ENCODE peak calls at places on chromosomes 3 and 15, in five cellular contexts. One of them, this sample, is unnamed.

GRCh38 chr15:28984421-28985375 is 98.9 kb downstream of the APBA2 start:
- DNase-seq in Peyer's patch: no peak
- DNase-seq in GM06990: no peak
- DNase-seq in mucosa of descending colon: no peak
- DNase-seq in AG04450: peak
- DNase-seq in this sample: no peak

GRCh38 chr3:65875395-65876027 is 163.2 kb downstream of the MAGI1 start:
- DNase-seq in AG04450: no peak
- DNase-seq in Peyer's patch: no peak
- DNase-seq in mucosa of descending colon: no peak
- DNase-seq in GM06990: peak
- DNase-seq in this sample: no peak

GRCh38 chr15:90664650-90665287 is 52.4 kb upstream of the BLM start:
- DNase-seq in GM06990: peak
- DNase-seq in Peyer's patch: no peak
- DNase-seq in mucosa of descending colon: peak
- DNase-seq in AG04450: no peak
- DNase-seq in this sample: peak

GRCh38 chr3:126960604-126960995 is 22.3 kb upstream of the PLXNA1 start:
- DNase-seq in AG04450: no peak
- DNase-seq in GM06990: no peak
- DNase-seq in Peyer's patch: peak
- DNase-seq in mucosa of descending colon: no peak
- DNase-seq in this sample: peak

GRCh38 chr3:15844889-15845288 is 47.1 kb upstream of the ANKRD28 start:
- DNase-seq in AG04450: no peak
- DNase-seq in GM06990: no peak
- DNase-seq in mucosa of descending colon: no peak
- DNase-seq in Peyer's patch: no peak
- DNase-seq in this sample: no peak

GRCh38 chr3:66378256-66378655 is 122.6 kb downstream of the LRIG1 start:
- DNase-seq in Peyer's patch: no peak
- DNase-seq in AG04450: no peak
- DNase-seq in GM06990: no peak
- DNase-seq in mucosa of descending colon: peak
- DNase-seq in this sample: no peak

GRCh38 chr3:117726776-117727175 is 1017.2 kb downstream of the TUSC7 start:
- DNase-seq in Peyer's patch: no peak
- DNase-seq in AG04450: no peak
- DNase-seq in GM06990: no peak
- DNase-seq in mucosa of descending colon: no peak
- DNase-seq in this sample: no peak

GRCh38 chr3:10553586-10554235 is 48.3 kb upstream of the ATP2B2 start:
- DNase-seq in mucosa of descending colon: no peak
- DNase-seq in Peyer's patch: no peak
- DNase-seq in AG04450: no peak
- DNase-seq in GM06990: no peak
- DNase-seq in this sample: peak

GRCh38 chr3:12357456-12357855 is 68.6 kb downstream of the PPARG start:
- DNase-seq in AG04450: no peak
- DNase-seq in mucosa of descending colon: no peak
- DNase-seq in GM06990: no peak
- DNase-seq in Peyer's patch: no peak
- DNase-seq in this sample: no peak

GRCh38 chr15:72304596-72304995 is 15.4 kb downstream of the CELF6 start:
- DNase-seq in mucosa of descending colon: no peak
- DNase-seq in Peyer's patch: no peak
- DNase-seq in AG04450: no peak
- DNase-seq in GM06990: no peak
- DNase-seq in this sample: peak

GRCh38 chr3:134721214-134721613 is 70.4 kb upstream of the KY start:
- DNase-seq in mucosa of descending colon: no peak
- DNase-seq in GM06990: no peak
- DNase-seq in Peyer's patch: no peak
- DNase-seq in AG04450: no peak
- DNase-seq in this sample: no peak

GRCh38 chr3:15428539-15428938 is 1.1 kb downstream of the EAF1 start:
- DNase-seq in AG04450: no peak
- DNase-seq in Peyer's patch: no peak
- DNase-seq in mucosa of descending colon: no peak
- DNase-seq in GM06990: no peak
- DNase-seq in this sample: no peak

GRCh38 chr3:139793408-139793807 is 115.6 kb upstream of the NMNAT3 start:
- DNase-seq in AG04450: no peak
- DNase-seq in mucosa of descending colon: no peak
- DNase-seq in GM06990: no peak
- DNase-seq in Peyer's patch: no peak
- DNase-seq in this sample: no peak

GRCh38 chr3:169457807-169458206 is 205.7 kb downstream of the MECOM start:
- DNase-seq in AG04450: no peak
- DNase-seq in mucosa of descending colon: no peak
- DNase-seq in Peyer's patch: no peak
- DNase-seq in GM06990: no peak
- DNase-seq in this sample: no peak

GRCh38 chr3:44984335-44984734 is 8.3 kb downstream of the EXOSC7 start:
- DNase-seq in AG04450: no peak
- DNase-seq in GM06990: no peak
- DNase-seq in Peyer's patch: no peak
- DNase-seq in mucosa of descending colon: no peak
- DNase-seq in this sample: no peak

GRCh38 chr15:45795487-45796069 is 160.7 kb downstream of the SQOR start:
- DNase-seq in Peyer's patch: no peak
- DNase-seq in AG04450: no peak
- DNase-seq in GM06990: no peak
- DNase-seq in mucosa of descending colon: peak
- DNase-seq in this sample: no peak

GRCh38 chr3:29178809-29179793 is 101.8 kb upstream of the RBMS3 start:
- DNase-seq in Peyer's patch: no peak
- DNase-seq in AG04450: no peak
- DNase-seq in mucosa of descending colon: no peak
- DNase-seq in GM06990: no peak
- DNase-seq in this sample: no peak

GRCh38 chr3:36295206-36295760 is 85.0 kb upstream of the STAC start:
- DNase-seq in mucosa of descending colon: no peak
- DNase-seq in Peyer's patch: no peak
- DNase-seq in AG04450: no peak
- DNase-seq in GM06990: no peak
- DNase-seq in this sample: no peak

GRCh38 chr3:43855674-43856299 is 165.0 kb downstream of the ABHD5 start:
- DNase-seq in Peyer's patch: peak
- DNase-seq in AG04450: peak
- DNase-seq in mucosa of descending colon: peak
- DNase-seq in GM06990: peak
- DNase-seq in this sample: peak

GRCh38 chr3:196660381-196661166 is 21.1 kb downstream of the NRROS start:
- DNase-seq in mucosa of descending colon: no peak
- DNase-seq in GM06990: no peak
- DNase-seq in AG04450: no peak
- DNase-seq in Peyer's patch: no peak
- DNase-seq in this sample: no peak

GRCh38 chr3:131549340-131549739 is 46.6 kb upstream of the MRPL3 start:
- DNase-seq in AG04450: no peak
- DNase-seq in GM06990: peak
- DNase-seq in Peyer's patch: no peak
- DNase-seq in mucosa of descending colon: no peak
- DNase-seq in this sample: no peak

GRCh38 chr3:180430896-180431295 is 171.1 kb upstream of the TTC14 start:
- DNase-seq in mucosa of descending colon: no peak
- DNase-seq in AG04450: no peak
- DNase-seq in GM06990: no peak
- DNase-seq in Peyer's patch: no peak
- DNase-seq in this sample: no peak

GRCh38 chr15:41862515-41863116 is 24.0 kb downstream of the PLA2G4B start:
- DNase-seq in GM06990: no peak
- DNase-seq in mucosa of descending colon: peak
- DNase-seq in AG04450: no peak
- DNase-seq in Peyer's patch: peak
- DNase-seq in this sample: no peak

GRCh38 chr15:84894743-84895425 is 10.4 kb downstream of the SLC28A1 start:
- DNase-seq in mucosa of descending colon: no peak
- DNase-seq in GM06990: no peak
- DNase-seq in AG04450: no peak
- DNase-seq in Peyer's patch: no peak
- DNase-seq in this sample: no peak

GRCh38 chr15:50353251-50353998 is 1.6 kb downstream of the GABPB1 start:
- DNase-seq in AG04450: peak
- DNase-seq in mucosa of descending colon: no peak
- DNase-seq in Peyer's patch: no peak
- DNase-seq in GM06990: peak
- DNase-seq in this sample: no peak

GRCh38 chr3:177410734-177411133 is 213.5 kb upstream of the TBL1XR1 start:
- DNase-seq in Peyer's patch: no peak
- DNase-seq in GM06990: no peak
- DNase-seq in mucosa of descending colon: peak
- DNase-seq in AG04450: no peak
- DNase-seq in this sample: no peak

GRCh38 chr3:46422617-46423016 is 15.6 kb downstream of the CCRL2 start:
- DNase-seq in Peyer's patch: no peak
- DNase-seq in AG04450: no peak
- DNase-seq in GM06990: no peak
- DNase-seq in mucosa of descending colon: peak
- DNase-seq in this sample: no peak

GRCh38 chr3:103992469-103992868 is 1374.2 kb upstream of the ALCAM start:
- DNase-seq in Peyer's patch: no peak
- DNase-seq in GM06990: no peak
- DNase-seq in mucosa of descending colon: no peak
- DNase-seq in AG04450: no peak
- DNase-seq in this sample: no peak

GRCh38 chr3:132535575-132536441 is 61.3 kb upstream of the ACKR4 start:
- DNase-seq in mucosa of descending colon: peak
- DNase-seq in GM06990: no peak
- DNase-seq in Peyer's patch: no peak
- DNase-seq in AG04450: peak
- DNase-seq in this sample: peak

GRCh38 chr3:191702121-191702520 is 241.2 kb downstream of the PYDC2 start:
- DNase-seq in mucosa of descending colon: no peak
- DNase-seq in Peyer's patch: no peak
- DNase-seq in GM06990: no peak
- DNase-seq in AG04450: no peak
- DNase-seq in this sample: no peak

GRCh38 chr3:149251186-149251585 is 29.6 kb upstream of the CP start:
- DNase-seq in mucosa of descending colon: no peak
- DNase-seq in AG04450: no peak
- DNase-seq in Peyer's patch: no peak
- DNase-seq in GM06990: no peak
- DNase-seq in this sample: no peak

GRCh38 chr3:94159062-94159726 is 96.3 kb downstream of the NSUN3 start:
- DNase-seq in mucosa of descending colon: no peak
- DNase-seq in Peyer's patch: no peak
- DNase-seq in AG04450: no peak
- DNase-seq in GM06990: no peak
- DNase-seq in this sample: no peak
- H3K4me3 ChIP-seq in mucosa of descending colon: no peak
- H3K4me3 ChIP-seq in Peyer's patch: no peak
- H3K4me3 ChIP-seq in AG04450: peak
- H3K4me3 ChIP-seq in GM06990: no peak
- H3K4me3 ChIP-seq in this sample: no peak

GRCh38 chr15:64095795-64096485 is at the start of gene SNX1:
- DNase-seq in Peyer's patch: peak
- DNase-seq in mucosa of descending colon: peak
- DNase-seq in AG04450: peak
- DNase-seq in GM06990: peak
- DNase-seq in this sample: peak
- TF ChIP-seq CTCF in Peyer's patch: no peak
- TF ChIP-seq CTCF in mucosa of descending colon: no peak
- TF ChIP-seq CTCF in AG04450: no peak
- TF ChIP-seq CTCF in GM06990: no peak
- TF ChIP-seq CTCF in this sample: no peak

GRCh38 chr3:101852315-101852714 is 3.0 kb downstream of the NFKBIZ start:
- DNase-seq in GM06990: no peak
- DNase-seq in Peyer's patch: no peak
- DNase-seq in mucosa of descending colon: no peak
- DNase-seq in AG04450: no peak
- DNase-seq in this sample: no peak

GRCh38 chr3:101852983-101853382 is 3.7 kb downstream of the NFKBIZ start:
- DNase-seq in AG04450: no peak
- DNase-seq in GM06990: no peak
- DNase-seq in Peyer's patch: no peak
- DNase-seq in mucosa of descending colon: no peak
- DNase-seq in this sample: no peak

GRCh38 chr3:101851072-101851471 is 1.8 kb downstream of the NFKBIZ start:
- DNase-seq in AG04450: no peak
- DNase-seq in GM06990: no peak
- DNase-seq in Peyer's patch: no peak
- DNase-seq in mucosa of descending colon: no peak
- DNase-seq in this sample: no peak

GRCh38 chr3:101850327-101851048 is 1.2 kb downstream of the NFKBIZ start:
- DNase-seq in AG04450: no peak
- DNase-seq in Peyer's patch: no peak
- DNase-seq in mucosa of descending colon: no peak
- DNase-seq in GM06990: peak
- DNase-seq in this sample: no peak

GRCh38 chr3:101851833-101852232 is 2.5 kb downstream of the NFKBIZ start:
- DNase-seq in Peyer's patch: no peak
- DNase-seq in GM06990: no peak
- DNase-seq in mucosa of descending colon: no peak
- DNase-seq in AG04450: no peak
- DNase-seq in this sample: no peak
- H3K4me3 ChIP-seq in Peyer's patch: peak
- H3K4me3 ChIP-seq in GM06990: peak
- H3K4me3 ChIP-seq in mucosa of descending colon: peak
- H3K4me3 ChIP-seq in AG04450: peak
- H3K4me3 ChIP-seq in this sample: peak

DNA sequence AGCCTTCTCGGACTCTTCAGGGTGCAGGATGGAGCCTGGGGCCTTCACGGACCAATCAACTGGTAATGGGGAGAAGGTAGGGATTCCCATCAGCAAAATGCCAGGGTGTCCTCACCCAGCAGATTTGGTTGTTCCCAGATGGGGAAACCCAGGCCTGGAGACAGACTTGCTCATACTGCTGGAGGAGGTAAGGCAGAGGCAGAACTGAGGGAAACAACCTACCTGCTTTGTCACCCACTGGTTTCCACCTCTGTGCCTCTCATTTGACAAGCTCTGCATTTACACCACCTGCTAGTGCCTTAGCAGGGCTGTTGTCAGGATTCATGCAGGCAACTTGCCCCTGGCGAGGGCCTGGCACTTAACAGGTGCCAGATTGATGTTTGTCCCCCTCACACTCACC is 15.9 kb downstream of the RHCG start:
- DNase-seq in Peyer's patch: no peak
- DNase-seq in AG04450: no peak
- DNase-seq in mucosa of descending colon: no peak
- DNase-seq in GM06990: no peak
- DNase-seq in this sample: no peak
- TF ChIP-seq CTCF in Peyer's patch: no peak
- TF ChIP-seq CTCF in AG04450: no peak
- TF ChIP-seq CTCF in mucosa of descending colon: no peak
- TF ChIP-seq CTCF in GM06990: no peak
- TF ChIP-seq CTCF in this sample: no peak